ENCODE peak calls at places on chromosomes 12 and 14, in seven cellular contexts. W, D, R, X, Y, B and Q are unnamed samples.

GRCh38 chr14:81193924-81194633 is 26.7 kb downstream of the GTF2A1 start:
- DNase-seq in X (no peak), W (peak), B (no peak), D (peak), Y (no peak), R (no peak), Q (no peak)

GRCh38 chr12:100842156-100842555 is 47.6 kb downstream of the ANO4 start:
- DNase-seq in W (no peak), X (no peak), B (no peak), R (peak), D (no peak), Y (no peak), Q (no peak)

GRCh38 chr14:41925409-41925808 is 318.7 kb downstream of the LRFN5 start:
- DNase-seq in D (peak), R (no peak), W (no peak), B (no peak), X (no peak), Y (peak), Q (no peak)

GRCh38 chr14:21536395-21537087 is 10.4 kb upstream of the SALL2 start:
- DNase-seq in B (no peak), Y (peak), X (no peak), D (peak), R (no peak), W (no peak), Q (no peak)

GRCh38 chr14:22835505-22835904 is 880 bp upstream of the MMP14 start:
- DNase-seq in X (no peak), D (no peak), W (no peak), B (no peak), Y (no peak), R (no peak), Q (no peak)

GRCh38 chr14:89915114-89915878 is 39.2 kb downstream of the EFCAB11 start:
- DNase-seq in X (no peak), R (peak), W (peak), B (peak), D (peak), Y (peak), Q (peak)

GRCh38 chr12:28568083-28568482 is 377.8 kb downstream of the CCDC91 start:
- DNase-seq in Y (no peak), W (no peak), R (peak), B (no peak), D (no peak), X (no peak), Q (no peak)

GRCh38 chr12:112540021-112540420 is 121.3 kb downstream of the PTPN11 start:
- DNase-seq in R (no peak), D (no peak), X (no peak), B (no peak), Y (no peak), W (no peak), Q (no peak)

GRCh38 chr14:85565862-85566296 is 35.9 kb downstream of the FLRT2 start:
- DNase-seq in B (no peak), D (no peak), R (no peak), W (no peak), X (no peak), Y (no peak), Q (no peak)

GRCh38 chr14:69848903-69849391 is 30.3 kb upstream of the SMOC1 start:
- DNase-seq in R (no peak), D (no peak), Y (no peak), W (no peak), X (no peak), B (no peak), Q (no peak)

GRCh38 chr12:13390381-13390856 is 193.9 kb downstream of the EMP1 start:
- DNase-seq in X (peak), B (peak), W (no peak), D (peak), Y (no peak), R (peak), Q (peak)

GRCh38 chr12:131267576-131267975 is 313.9 kb downstream of the ADGRD1 start:
- DNase-seq in X (no peak), W (no peak), Y (no peak), D (no peak), R (no peak), B (no peak), Q (no peak)

GRCh38 chr12:114193474-114193873 is 212.5 kb downstream of the TBX5 start:
- DNase-seq in Y (no peak), B (no peak), R (no peak), D (no peak), X (no peak), W (no peak), Q (no peak)

GRCh38 chr12:16030729-16031128 is 119.6 kb downstream of the DERA start:
- DNase-seq in B (no peak), X (no peak), W (no peak), Y (no peak), R (no peak), D (no peak), Q (no peak)